ENCODE peak calls at places on chromosomes 11 and 22, in ten cellular contexts. B is uterus; N is activated T-cell treated with anti-CD3 and anti-CD28 coated beads for 4 hours; H is cardiac muscle cell; W is mucosa of gallbladder; M is activated naive CD4-positive, alpha-beta T cell treated with anti-CD3 and anti-CD28 coated beads, Interleukin-2, amount 10 ng/mL, durations not matched to agents 7 days and 5 days; L is hepatocyte; A is adrenal gland; Z is HEK293T; K is NCI-H2081. P is an unnamed sample.
A peak's percentile ranks its signal among the peaks of the same experiment; 100 is the strongest.

GRCh38 chr11:65711785-65712632 is at the start of gene KAT5:
- DNase-seq in B (peak; percentile 98), N (peak; percentile 96), H (peak; percentile 99), W (peak; percentile 99), M (peak; percentile 99), L (peak; percentile 99), A (peak; percentile 98), Z (peak; percentile 91), K (peak; percentile 96), P (peak; percentile 98)

GRCh38 chr22:44360686-44361381 is 48.1 kb upstream of the SHISAL1 start:
- DNase-seq in B (no peak), N (no peak), H (peak; percentile 81), W (peak; percentile 51), M (peak; percentile 3), L (peak; percentile 45), A (peak; percentile 53), Z (no peak), K (peak; percentile 67), P (no peak)

GRCh38 chr11:72609451-72609850 is 64.8 kb downstream of the PDE2A start:
- DNase-seq in B (no peak), N (no peak), H (no peak), W (no peak), M (no peak), L (no peak), A (no peak), Z (no peak), K (no peak), P (peak; percentile 59)

GRCh38 chr11:57761301-57762234 is at the start of gene CTNND1:
- DNase-seq in B (peak; percentile 86), N (no peak), H (peak; percentile 99), W (peak; percentile 92), M (no peak), L (peak; percentile 95), A (peak; percentile 95), Z (peak; percentile 91), K (peak; percentile 96), P (peak; percentile 95)

GRCh38 chr11:1864216-1864615 is 11.3 kb downstream of the LSP1 start:
- DNase-seq in B (no peak), N (no peak), H (peak; percentile 36), W (no peak), M (no peak), L (no peak), A (no peak), Z (no peak), K (no peak), P (no peak)

GRCh38 chr22:38305481-38306448 is 11.5 kb downstream of the CSNK1E start:
- DNase-seq in B (no peak), N (peak; percentile 12), H (peak; percentile 68), W (no peak), M (peak; percentile 25), L (peak; percentile 66), A (no peak), Z (no peak), K (peak; percentile 81), P (no peak)

GRCh38 chr11:9525116-9525515 is 48.4 kb upstream of the WEE1 start:
- DNase-seq in B (no peak), N (no peak), H (no peak), W (no peak), M (no peak), L (no peak), A (no peak), Z (no peak), K (no peak), P (no peak)

GRCh38 chr22:46038516-46039430 is 61.8 kb upstream of the WNT7B start:
- DNase-seq in B (peak; percentile 17), N (no peak), H (no peak), W (no peak), M (no peak), L (no peak), A (peak; percentile 36), Z (no peak), K (no peak), P (no peak)

GRCh38 chr11:117851852-117852251 is 24.6 kb downstream of the FXYD6 start:
- DNase-seq in B (peak; percentile 61), N (no peak), H (peak; percentile 50), W (no peak), M (no peak), L (no peak), A (no peak), Z (no peak), K (no peak), P (no peak)

GRCh38 chr11:26862801-26863200 is 131.1 kb upstream of the FIBIN start:
- DNase-seq in B (no peak), N (no peak), H (no peak), W (no peak), M (no peak), L (no peak), A (no peak), Z (no peak), K (no peak), P (no peak)